ENCODE peak calls at places on chromosome 20, in seven cellular contexts. One of them, this sample, is unnamed.

GRCh38 chr20:24703284-24703610 is 233.8 kb downstream of the SYNDIG1 start:
- DNase-seq in endothelial cell of umbilical vein: no peak
- DNase-seq in Karpas-422: no peak
- DNase-seq in dorsolateral prefrontal cortex: no peak
- DNase-seq in psoas muscle: no peak
- DNase-seq in SK-N-MC: no peak
- DNase-seq in RWPE1: no peak
- DNase-seq in this sample: no peak

GRCh38 chr20:19976595-19977372 is 40.4 kb upstream of the NAA20 start:
- DNase-seq in Karpas-422: no peak
- DNase-seq in dorsolateral prefrontal cortex: peak
- DNase-seq in SK-N-MC: no peak
- DNase-seq in RWPE1: peak
- DNase-seq in psoas muscle: peak
- DNase-seq in endothelial cell of umbilical vein: peak
- DNase-seq in this sample: no peak

GRCh38 chr20:440148-440547 is 22.2 kb downstream of the TBC1D20 start:
- DNase-seq in SK-N-MC: no peak
- DNase-seq in psoas muscle: no peak
- DNase-seq in RWPE1: no peak
- DNase-seq in endothelial cell of umbilical vein: no peak
- DNase-seq in Karpas-422: no peak
- DNase-seq in dorsolateral prefrontal cortex: no peak
- DNase-seq in this sample: no peak

GRCh38 chr20:25076731-25077609 is 5.0 kb downstream of the VSX1 start:
- DNase-seq in endothelial cell of umbilical vein: no peak
- DNase-seq in dorsolateral prefrontal cortex: no peak
- DNase-seq in Karpas-422: peak
- DNase-seq in RWPE1: peak
- DNase-seq in psoas muscle: no peak
- DNase-seq in SK-N-MC: no peak
- DNase-seq in this sample: no peak

GRCh38 chr20:45300961-45301360 is 5.7 kb upstream of the RBPJL start:
- DNase-seq in Karpas-422: peak
- DNase-seq in SK-N-MC: no peak
- DNase-seq in psoas muscle: no peak
- DNase-seq in dorsolateral prefrontal cortex: no peak
- DNase-seq in endothelial cell of umbilical vein: peak
- DNase-seq in RWPE1: peak
- DNase-seq in this sample: no peak

GRCh38 chr20:9035129-9035528 is 33.8 kb upstream of the PLCB4 start:
- DNase-seq in endothelial cell of umbilical vein: no peak
- DNase-seq in RWPE1: no peak
- DNase-seq in psoas muscle: no peak
- DNase-seq in dorsolateral prefrontal cortex: no peak
- DNase-seq in Karpas-422: no peak
- DNase-seq in SK-N-MC: no peak
- DNase-seq in this sample: no peak

GRCh38 chr20:54255157-54255556 is 47.3 kb downstream of the PFDN4 start:
- DNase-seq in Karpas-422: no peak
- DNase-seq in endothelial cell of umbilical vein: no peak
- DNase-seq in psoas muscle: no peak
- DNase-seq in dorsolateral prefrontal cortex: no peak
- DNase-seq in RWPE1: no peak
- DNase-seq in SK-N-MC: no peak
- DNase-seq in this sample: no peak

GRCh38 chr20:45049438-45049837 is 51.5 kb downstream of the KCNS1 start:
- DNase-seq in RWPE1: no peak
- DNase-seq in endothelial cell of umbilical vein: no peak
- DNase-seq in SK-N-MC: no peak
- DNase-seq in dorsolateral prefrontal cortex: no peak
- DNase-seq in Karpas-422: no peak
- DNase-seq in psoas muscle: no peak
- DNase-seq in this sample: no peak

GRCh38 chr20:41137412-41138216 is at the start of gene PLCG1:
- DNase-seq in Karpas-422: peak
- DNase-seq in endothelial cell of umbilical vein: peak
- DNase-seq in RWPE1: peak
- DNase-seq in dorsolateral prefrontal cortex: peak
- DNase-seq in psoas muscle: peak
- DNase-seq in SK-N-MC: no peak
- DNase-seq in this sample: peak

GRCh38 chr20:64177420-64177783 is 13.2 kb downstream of the MYT1 start:
- DNase-seq in Karpas-422: no peak
- DNase-seq in endothelial cell of umbilical vein: no peak
- DNase-seq in RWPE1: no peak
- DNase-seq in psoas muscle: no peak
- DNase-seq in SK-N-MC: no peak
- DNase-seq in dorsolateral prefrontal cortex: no peak
- DNase-seq in this sample: no peak

GRCh38 chr20:13336308-13337089 is 115.4 kb downstream of the ISM1 start:
- DNase-seq in Karpas-422: no peak
- DNase-seq in psoas muscle: no peak
- DNase-seq in endothelial cell of umbilical vein: no peak
- DNase-seq in RWPE1: peak
- DNase-seq in dorsolateral prefrontal cortex: no peak
- DNase-seq in SK-N-MC: no peak
- DNase-seq in this sample: no peak

GRCh38 chr20:58598271-58599015 is 52.6 kb upstream of the STX16 start:
- DNase-seq in endothelial cell of umbilical vein: no peak
- DNase-seq in dorsolateral prefrontal cortex: no peak
- DNase-seq in SK-N-MC: no peak
- DNase-seq in Karpas-422: no peak
- DNase-seq in RWPE1: no peak
- DNase-seq in psoas muscle: peak
- DNase-seq in this sample: no peak

GRCh38 chr20:36997121-36997520 is 45.6 kb upstream of the SAMHD1 start:
- DNase-seq in dorsolateral prefrontal cortex: no peak
- DNase-seq in Karpas-422: no peak
- DNase-seq in psoas muscle: no peak
- DNase-seq in SK-N-MC: no peak
- DNase-seq in endothelial cell of umbilical vein: no peak
- DNase-seq in RWPE1: no peak
- DNase-seq in this sample: no peak

GRCh38 chr20:24465730-24466129 is 3.7 kb upstream of the SYNDIG1 start:
- DNase-seq in psoas muscle: no peak
- DNase-seq in Karpas-422: no peak
- DNase-seq in endothelial cell of umbilical vein: no peak
- DNase-seq in dorsolateral prefrontal cortex: peak
- DNase-seq in SK-N-MC: no peak
- DNase-seq in RWPE1: no peak
- DNase-seq in this sample: peak

GRCh38 chr20:58630063-58630462 is 21.0 kb upstream of the STX16 start:
- DNase-seq in SK-N-MC: no peak
- DNase-seq in RWPE1: peak
- DNase-seq in dorsolateral prefrontal cortex: no peak
- DNase-seq in psoas muscle: no peak
- DNase-seq in endothelial cell of umbilical vein: peak
- DNase-seq in Karpas-422: no peak
- DNase-seq in this sample: no peak

GRCh38 chr20:19737025-19737424 is 21.0 kb upstream of the RIN2 start:
- DNase-seq in RWPE1: peak
- DNase-seq in dorsolateral prefrontal cortex: no peak
- DNase-seq in SK-N-MC: no peak
- DNase-seq in endothelial cell of umbilical vein: no peak
- DNase-seq in Karpas-422: no peak
- DNase-seq in psoas muscle: no peak
- DNase-seq in this sample: no peak

GRCh38 chr20:10929023-10929422 is 255.2 kb upstream of the JAG1 start:
- DNase-seq in SK-N-MC: no peak
- DNase-seq in Karpas-422: no peak
- DNase-seq in RWPE1: no peak
- DNase-seq in dorsolateral prefrontal cortex: no peak
- DNase-seq in endothelial cell of umbilical vein: no peak
- DNase-seq in psoas muscle: no peak
- DNase-seq in this sample: no peak

GRCh38 chr20:4225778-4226177 is 210.4 kb upstream of the RNF24 start:
- DNase-seq in Karpas-422: no peak
- DNase-seq in RWPE1: peak
- DNase-seq in endothelial cell of umbilical vein: peak
- DNase-seq in SK-N-MC: no peak
- DNase-seq in dorsolateral prefrontal cortex: no peak
- DNase-seq in psoas muscle: no peak
- DNase-seq in this sample: no peak

GRCh38 chr20:4230185-4230584 is 214.8 kb upstream of the RNF24 start:
- DNase-seq in psoas muscle: no peak
- DNase-seq in SK-N-MC: no peak
- DNase-seq in RWPE1: no peak
- DNase-seq in dorsolateral prefrontal cortex: no peak
- DNase-seq in Karpas-422: no peak
- DNase-seq in endothelial cell of umbilical vein: no peak
- DNase-seq in this sample: no peak

GRCh38 chr20:4229415-4229814 is 214.1 kb upstream of the RNF24 start:
- DNase-seq in psoas muscle: no peak
- DNase-seq in SK-N-MC: no peak
- DNase-seq in RWPE1: no peak
- DNase-seq in dorsolateral prefrontal cortex: no peak
- DNase-seq in Karpas-422: no peak
- DNase-seq in endothelial cell of umbilical vein: no peak
- DNase-seq in this sample: no peak

GRCh38 chr20:4227085-4227821 is 211.9 kb upstream of the RNF24 start:
- DNase-seq in SK-N-MC: no peak
- DNase-seq in dorsolateral prefrontal cortex: no peak
- DNase-seq in Karpas-422: peak
- DNase-seq in psoas muscle: no peak
- DNase-seq in endothelial cell of umbilical vein: no peak
- DNase-seq in RWPE1: peak
- DNase-seq in this sample: no peak

DNA sequence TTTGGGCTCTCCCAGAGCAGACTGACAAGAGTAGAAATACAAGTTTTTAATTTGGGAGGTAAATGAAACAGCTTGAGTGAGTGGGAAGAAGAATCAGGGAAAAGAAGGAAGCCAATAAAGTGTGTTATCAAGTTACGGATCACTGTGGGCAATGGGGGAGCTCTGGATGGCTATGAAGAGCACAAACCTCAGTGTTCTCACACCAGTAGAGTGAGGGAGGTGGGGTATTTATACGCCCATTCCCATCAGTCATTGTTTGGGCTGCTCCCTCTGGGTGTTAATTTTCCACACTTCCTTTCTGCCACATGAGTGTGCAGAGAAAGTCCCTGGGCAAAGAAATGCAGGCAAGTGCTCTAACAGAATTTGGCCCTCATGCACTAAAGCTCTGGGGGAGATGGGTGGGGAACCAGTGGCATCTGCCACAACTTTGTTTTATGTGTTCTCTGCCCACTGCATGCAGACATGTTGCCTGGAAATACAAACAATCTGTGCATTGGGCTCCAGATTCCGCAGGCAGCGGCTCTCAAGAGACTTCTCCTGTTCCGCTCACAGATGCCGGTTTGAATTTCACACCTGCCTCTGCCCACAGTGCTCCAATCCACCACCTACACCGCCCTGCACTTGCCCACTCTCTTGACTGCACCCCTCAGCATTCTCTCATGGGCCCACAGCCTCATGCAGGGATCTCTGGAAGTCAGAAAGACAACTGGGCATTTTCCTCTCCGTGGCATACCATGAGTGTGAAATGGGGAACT is 211.1 kb upstream of the RNF24 start:
- DNase-seq in Karpas-422: no peak
- DNase-seq in dorsolateral prefrontal cortex: no peak
- DNase-seq in endothelial cell of umbilical vein: no peak
- DNase-seq in RWPE1: no peak
- DNase-seq in psoas muscle: no peak
- DNase-seq in SK-N-MC: no peak
- DNase-seq in this sample: no peak
- H3K27ac ChIP-seq in Karpas-422: no peak
- H3K27ac ChIP-seq in dorsolateral prefrontal cortex: no peak
- H3K27ac ChIP-seq in endothelial cell of umbilical vein: peak
- H3K27ac ChIP-seq in RWPE1: no peak
- H3K27ac ChIP-seq in psoas muscle: no peak
- H3K27ac ChIP-seq in SK-N-MC: peak
- H3K27ac ChIP-seq in this sample: no peak

DNA sequence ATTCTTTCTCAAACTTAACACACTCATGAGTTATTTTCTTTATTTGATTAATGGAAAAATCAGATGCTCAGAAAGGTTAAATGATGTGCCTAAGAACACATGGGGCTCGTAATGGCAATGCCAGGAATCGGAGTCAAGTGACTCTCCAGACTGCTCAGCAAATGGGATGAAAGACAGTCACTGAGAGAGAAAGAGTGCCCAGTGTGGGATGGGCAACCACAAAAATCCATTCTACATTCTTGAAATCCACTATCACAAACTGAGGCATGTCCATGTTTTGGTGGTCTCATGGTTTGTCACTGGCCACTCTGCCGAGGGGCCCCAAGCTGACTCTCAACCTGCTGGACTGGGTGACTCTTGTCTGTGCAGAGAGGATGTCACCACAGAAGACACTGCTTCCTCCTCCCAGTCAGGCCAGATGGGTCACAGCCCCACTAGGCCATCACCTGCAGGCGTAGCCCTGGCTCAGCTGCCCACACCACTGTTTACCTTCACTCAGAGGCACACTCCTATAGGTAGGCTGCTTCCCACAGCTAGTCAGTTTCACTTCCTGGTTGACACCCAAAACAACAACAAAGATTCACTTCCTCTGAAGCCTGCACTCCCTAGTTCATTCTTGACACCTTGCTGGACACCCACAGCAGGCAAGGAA is 21.5 kb downstream of the MAP1LC3A start:
- DNase-seq in SK-N-MC: no peak
- DNase-seq in Karpas-422: peak
- DNase-seq in RWPE1: no peak
- DNase-seq in psoas muscle: no peak
- DNase-seq in dorsolateral prefrontal cortex: no peak
- DNase-seq in endothelial cell of umbilical vein: no peak
- DNase-seq in this sample: no peak
- H3K27ac ChIP-seq in SK-N-MC: no peak
- H3K27ac ChIP-seq in Karpas-422: no peak
- H3K27ac ChIP-seq in RWPE1: peak
- H3K27ac ChIP-seq in psoas muscle: no peak
- H3K27ac ChIP-seq in dorsolateral prefrontal cortex: peak
- H3K27ac ChIP-seq in endothelial cell of umbilical vein: no peak
- H3K27ac ChIP-seq in this sample: peak

DNA sequence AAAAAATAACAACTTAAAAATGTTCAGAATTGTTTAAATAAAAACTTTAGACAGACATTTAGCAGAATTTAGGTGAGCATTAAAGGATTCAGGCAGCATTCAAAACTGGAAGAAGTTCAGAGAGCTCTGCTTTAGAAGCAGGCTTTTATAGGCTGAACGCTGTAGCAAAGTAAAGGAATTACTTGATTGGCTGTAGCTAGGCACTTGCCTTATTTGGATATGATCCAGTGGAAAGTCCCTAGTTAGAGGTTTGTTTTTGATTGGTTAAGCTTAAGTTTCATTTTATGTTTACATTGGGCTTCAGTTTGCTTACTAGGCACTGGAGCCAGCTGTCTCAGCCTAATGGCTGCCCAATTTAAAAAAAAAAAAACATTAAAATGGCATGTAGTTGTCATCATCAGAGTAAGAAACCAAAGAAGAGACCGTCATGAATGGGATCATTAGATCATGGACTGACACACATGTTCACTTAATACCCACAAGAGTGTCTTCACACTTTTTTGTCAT is 65.1 kb downstream of the CBFA2T2 start:
- DNase-seq in psoas muscle: no peak
- DNase-seq in SK-N-MC: peak
- DNase-seq in dorsolateral prefrontal cortex: no peak
- DNase-seq in Karpas-422: no peak
- DNase-seq in endothelial cell of umbilical vein: peak
- DNase-seq in RWPE1: peak
- DNase-seq in this sample: no peak
- H3K27ac ChIP-seq in psoas muscle: peak
- H3K27ac ChIP-seq in SK-N-MC: peak
- H3K27ac ChIP-seq in dorsolateral prefrontal cortex: no peak
- H3K27ac ChIP-seq in Karpas-422: peak
- H3K27ac ChIP-seq in endothelial cell of umbilical vein: no peak
- H3K27ac ChIP-seq in RWPE1: no peak
- H3K27ac ChIP-seq in this sample: no peak

GRCh38 chr20:1800180-1800579 is 95.0 kb upstream of the SIRPA start:
- DNase-seq in SK-N-MC: no peak
- DNase-seq in psoas muscle: no peak
- DNase-seq in Karpas-422: no peak
- DNase-seq in RWPE1: no peak
- DNase-seq in dorsolateral prefrontal cortex: no peak
- DNase-seq in endothelial cell of umbilical vein: no peak
- DNase-seq in this sample: no peak
- H3K27ac ChIP-seq in SK-N-MC: peak
- H3K27ac ChIP-seq in psoas muscle: no peak
- H3K27ac ChIP-seq in Karpas-422: no peak
- H3K27ac ChIP-seq in RWPE1: no peak
- H3K27ac ChIP-seq in dorsolateral prefrontal cortex: peak
- H3K27ac ChIP-seq in endothelial cell of umbilical vein: no peak
- H3K27ac ChIP-seq in this sample: no peak

This sample was measured in caudate nucleus.